ENCODE peak calls at places on chromosomes 12 and 14, in nine cellular contexts. M, T, C, R, E, K, I, A and X are unnamed samples.
A peak's percentile ranks its signal among the peaks of the same experiment; 100 is the strongest.

GRCh38 chr12:12008232-12008850 is 62.4 kb upstream of the BCL2L14 start:
- DNase-seq in R (peak; percentile 41), E (no peak), K (no peak), T (no peak), A (peak; percentile 66), I (no peak), M (no peak), C (peak; percentile 49), X (no peak)

GRCh38 chr14:20631023-20631820 is 10.3 kb downstream of the OR6S1 start:
- DNase-seq in R (peak; percentile 57), E (no peak), I (peak; percentile 75), C (peak; percentile 41), K (no peak), A (no peak), M (no peak), T (peak; percentile 66), X (peak; percentile 26)

GRCh38 chr14:77912754-77913556 is 113.0 kb downstream of the ADCK1 start:
- DNase-seq in A (no peak), K (no peak), R (no peak), E (no peak), M (no peak), C (no peak), T (no peak), I (no peak), X (no peak)

GRCh38 chr14:104112113-104112505 is 26.3 kb upstream of the KIF26A start:
- DNase-seq in K (peak; percentile 31), M (no peak), T (no peak), E (no peak), I (no peak), A (no peak), R (no peak), C (no peak), X (no peak)

GRCh38 chr14:79836577-79836976 is 374.7 kb downstream of the DIO2 start:
- DNase-seq in A (no peak), I (no peak), R (no peak), M (no peak), K (no peak), C (no peak), E (no peak), T (no peak), X (no peak)

GRCh38 chr14:53605562-53605961 is 351.1 kb downstream of the BMP4 start:
- DNase-seq in I (no peak), E (no peak), R (no peak), T (no peak), K (no peak), A (no peak), C (no peak), M (no peak), X (no peak)

GRCh38 chr14:72559227-72559626 is 334.7 kb downstream of the DPF3 start:
- DNase-seq in R (no peak), M (peak; percentile 57), K (no peak), I (peak; percentile 38), C (no peak), T (peak; percentile 13), E (no peak), A (no peak), X (peak; percentile 21)

GRCh38 chr12:65937181-65937641 is 112.9 kb downstream of the HMGA2 start:
- DNase-seq in A (no peak), T (no peak), K (no peak), C (no peak), M (no peak), E (no peak), I (no peak), R (no peak), X (no peak)

GRCh38 chr12:95998611-95999300 is 2.6 kb upstream of the HAL start:
- DNase-seq in R (peak; percentile 12), A (peak; percentile 75), T (peak; percentile 12), K (peak; percentile 67), E (peak; percentile 43), M (peak; percentile 68), C (no peak), I (peak; percentile 33), X (peak; percentile 13)

GRCh38 chr14:64232944-64233343 is 61.2 kb downstream of the ESR2 start:
- DNase-seq in A (no peak), E (no peak), M (no peak), K (no peak), C (no peak), T (no peak), I (no peak), R (no peak), X (no peak)

GRCh38 chr12:30769802-30770201 is 15.1 kb upstream of the CAPRIN2 start:
- DNase-seq in R (no peak), M (no peak), E (no peak), I (no peak), T (no peak), K (no peak), C (no peak), A (no peak), X (no peak)

GRCh38 chr12:50568338-50569155 is 63.8 kb downstream of the DIP2B start:
- DNase-seq in M (no peak), R (no peak), A (no peak), E (no peak), C (no peak), K (no peak), I (no peak), T (no peak), X (no peak)

GRCh38 chr12:57234571-57235011 is 5.1 kb downstream of the SHMT2 start:
- DNase-seq in A (peak; percentile 22), R (no peak), T (no peak), C (no peak), I (no peak), K (no peak), M (no peak), E (peak; percentile 73), X (no peak)

GRCh38 chr14:50769893-50770500 is 61.0 kb downstream of the NIN start:
- DNase-seq in R (no peak), I (no peak), T (no peak), E (no peak), K (no peak), M (no peak), A (no peak), C (no peak), X (no peak)

GRCh38 chr14:56002876-56003625 is 115.2 kb upstream of the PELI2 start:
- DNase-seq in E (no peak), C (no peak), A (no peak), T (no peak), M (no peak), K (no peak), R (peak; percentile 6), I (no peak), X (no peak)

GRCh38 chr12:501722-502447 is 42.1 kb downstream of the B4GALNT3 start:
- DNase-seq in R (no peak), A (peak; percentile 22), I (no peak), C (no peak), E (no peak), K (no peak), M (no peak), T (no peak), X (no peak)

GRCh38 chr14:90871605-90872233 is 55.5 kb upstream of the TTC7B start:
- DNase-seq in M (no peak), E (no peak), C (no peak), K (no peak), R (no peak), A (no peak), T (no peak), I (no peak), X (peak; percentile 11)

GRCh38 chr14:90483551-90483950 is 86.7 kb downstream of the CALM1 start:
- DNase-seq in A (peak; percentile 29), E (peak; percentile 69), K (no peak), R (peak; percentile 17), I (no peak), C (no peak), T (no peak), M (no peak), X (peak; percentile 67)

GRCh38 chr12:10701226-10701681 is 21.9 kb downstream of the YBX3 start:
- DNase-seq in R (peak; percentile 43), I (no peak), T (no peak), C (no peak), E (no peak), K (no peak), M (no peak), A (no peak), X (no peak)

GRCh38 chr14:98785578-98785977 is 486.4 kb downstream of the BCL11B start:
- DNase-seq in E (no peak), K (no peak), T (no peak), C (no peak), R (no peak), M (no peak), A (no peak), I (no peak), X (no peak)

GRCh38 chr14:96762650-96763049 is 34.5 kb upstream of the VRK1 start:
- DNase-seq in K (no peak), M (peak; percentile 57), R (no peak), C (no peak), E (peak; percentile 73), A (peak; percentile 80), T (peak; percentile 85), I (peak; percentile 30), X (peak; percentile 75)

GRCh38 chr14:34536951-34537676 is 2.4 kb downstream of the EAPP start:
- DNase-seq in M (no peak), T (no peak), C (no peak), K (no peak), R (no peak), A (no peak), I (no peak), E (no peak), X (no peak)

GRCh38 chr12:66132408-66132807 is 1.9 kb upstream of the LLPH start:
- DNase-seq in M (no peak), E (no peak), T (no peak), R (no peak), K (no peak), I (no peak), C (no peak), A (peak; percentile 16), X (no peak)

GRCh38 chr14:101731187-101732080 is 30.1 kb upstream of the PPP2R5C start:
- DNase-seq in C (peak; percentile 76), I (no peak), M (no peak), K (no peak), E (peak; percentile 58), A (peak; percentile 37), R (peak; percentile 76), T (peak; percentile 53), X (peak; percentile 80)

GRCh38 chr14:64201931-64202330 is 92.2 kb downstream of the ESR2 start:
- DNase-seq in M (no peak), I (no peak), T (no peak), K (no peak), A (no peak), C (no peak), R (no peak), E (no peak), X (peak; percentile 23)

GRCh38 chr12:123398177-123398916 is 14.4 kb downstream of the KMT5A start:
- DNase-seq in T (peak; percentile 69), M (no peak), I (no peak), R (no peak), A (peak; percentile 32), K (peak; percentile 82), C (no peak), E (no peak), X (no peak)

GRCh38 chr12:71742998-71743397 is 11.7 kb upstream of the RAB21 start:
- DNase-seq in E (no peak), M (no peak), T (no peak), A (no peak), C (no peak), K (no peak), R (no peak), I (no peak), X (no peak)

GRCh38 chr12:118986043-118986442 is 4.7 kb downstream of the SRRM4 start:
- DNase-seq in A (peak; percentile 62), K (no peak), T (peak; percentile 12), R (no peak), E (no peak), C (no peak), I (no peak), M (no peak), X (no peak)

GRCh38 chr12:129570796-129571400 is 332.9 kb downstream of the TMEM132D start:
- DNase-seq in R (no peak), M (no peak), C (no peak), K (no peak), T (no peak), I (no peak), E (no peak), A (no peak), X (no peak)

GRCh38 chr12:42156232-42156631 is 11.6 kb upstream of the GXYLT1 start:
- DNase-seq in K (no peak), E (no peak), M (no peak), I (no peak), R (no peak), T (no peak), C (no peak), A (no peak), X (no peak)

GRCh38 chr12:69330475-69331473 is 17.4 kb upstream of the LYZ start:
- DNase-seq in A (peak; percentile 23), R (peak; percentile 28), T (no peak), E (no peak), M (peak; percentile 57), C (peak; percentile 14), I (peak; percentile 29), K (peak; percentile 71), X (no peak)